ENCODE peak calls at places on chromosome X, in nine cellular contexts. One of them, this sample, is unnamed.
A peak's percentile ranks its signal among the peaks of the same experiment; 100 is the strongest.

GRCh38 chrX:101595739-101596419 is 21.9 kb downstream of the ARMCX6 start:
- DNase-seq in activated B cell treated with CpG ODN at 0.5 μM for 24 hours: no peak
- DNase-seq in fibroblast of the aortic adventitia: peak; percentile 82
- DNase-seq in kidney: no peak
- DNase-seq in foreskin keratinocyte: peak; percentile 13
- DNase-seq in heart right ventricle: no peak
- DNase-seq in lower leg skin: no peak
- DNase-seq in osteocyte: no peak
- DNase-seq in heart left ventricle: peak; percentile 21
- DNase-seq in this sample: no peak

GRCh38 chrX:16573781-16574180 is 76.2 kb upstream of the S100G start:
- DNase-seq in activated B cell treated with CpG ODN at 0.5 μM for 24 hours: no peak
- DNase-seq in fibroblast of the aortic adventitia: peak; percentile 78
- DNase-seq in kidney: no peak
- DNase-seq in foreskin keratinocyte: no peak
- DNase-seq in heart right ventricle: no peak
- DNase-seq in lower leg skin: no peak
- DNase-seq in osteocyte: no peak
- DNase-seq in heart left ventricle: no peak
- DNase-seq in this sample: no peak

GRCh38 chrX:123489011-123489410 is 243.8 kb downstream of the THOC2 start:
- DNase-seq in activated B cell treated with CpG ODN at 0.5 μM for 24 hours: no peak
- DNase-seq in fibroblast of the aortic adventitia: peak; percentile 6
- DNase-seq in kidney: no peak
- DNase-seq in foreskin keratinocyte: no peak
- DNase-seq in heart right ventricle: no peak
- DNase-seq in lower leg skin: no peak
- DNase-seq in osteocyte: no peak
- DNase-seq in heart left ventricle: no peak
- DNase-seq in this sample: no peak

GRCh38 chrX:103254921-103255455 is at the start of gene TCEAL8:
- DNase-seq in activated B cell treated with CpG ODN at 0.5 μM for 24 hours: peak; percentile 27
- DNase-seq in fibroblast of the aortic adventitia: peak; percentile 75
- DNase-seq in kidney: peak; percentile 91
- DNase-seq in foreskin keratinocyte: no peak
- DNase-seq in heart right ventricle: peak; percentile 72
- DNase-seq in lower leg skin: peak; percentile 94
- DNase-seq in osteocyte: no peak
- DNase-seq in heart left ventricle: peak; percentile 79
- DNase-seq in this sample: peak; percentile 45

GRCh38 chrX:22392176-22392814 is 119.6 kb downstream of the CBLL2 start:
- DNase-seq in activated B cell treated with CpG ODN at 0.5 μM for 24 hours: no peak
- DNase-seq in fibroblast of the aortic adventitia: no peak
- DNase-seq in kidney: no peak
- DNase-seq in foreskin keratinocyte: no peak
- DNase-seq in heart right ventricle: no peak
- DNase-seq in lower leg skin: no peak
- DNase-seq in osteocyte: no peak
- DNase-seq in heart left ventricle: no peak
- DNase-seq in this sample: no peak

GRCh38 chrX:17546356-17546755 is 171.4 kb downstream of the NHS start:
- DNase-seq in activated B cell treated with CpG ODN at 0.5 μM for 24 hours: no peak
- DNase-seq in fibroblast of the aortic adventitia: no peak
- DNase-seq in kidney: no peak
- DNase-seq in foreskin keratinocyte: no peak
- DNase-seq in heart right ventricle: no peak
- DNase-seq in lower leg skin: no peak
- DNase-seq in osteocyte: no peak
- DNase-seq in heart left ventricle: no peak
- DNase-seq in this sample: no peak

GRCh38 chrX:139844163-139844562 is 88.7 kb downstream of the ATP11C start:
- DNase-seq in activated B cell treated with CpG ODN at 0.5 μM for 24 hours: no peak
- DNase-seq in fibroblast of the aortic adventitia: no peak
- DNase-seq in kidney: no peak
- DNase-seq in foreskin keratinocyte: no peak
- DNase-seq in heart right ventricle: no peak
- DNase-seq in lower leg skin: no peak
- DNase-seq in osteocyte: no peak
- DNase-seq in heart left ventricle: no peak
- DNase-seq in this sample: no peak

GRCh38 chrX:68867458-68868166 is 38.8 kb downstream of the EFNB1 start:
- DNase-seq in activated B cell treated with CpG ODN at 0.5 μM for 24 hours: no peak
- DNase-seq in fibroblast of the aortic adventitia: no peak
- DNase-seq in kidney: no peak
- DNase-seq in foreskin keratinocyte: no peak
- DNase-seq in heart right ventricle: peak; percentile 21
- DNase-seq in lower leg skin: no peak
- DNase-seq in osteocyte: no peak
- DNase-seq in heart left ventricle: peak; percentile 23
- DNase-seq in this sample: no peak

GRCh38 chrX:32448320-32448719 is 763.0 kb downstream of the DMD start:
- DNase-seq in activated B cell treated with CpG ODN at 0.5 μM for 24 hours: no peak
- DNase-seq in fibroblast of the aortic adventitia: no peak
- DNase-seq in kidney: no peak
- DNase-seq in foreskin keratinocyte: no peak
- DNase-seq in heart right ventricle: no peak
- DNase-seq in lower leg skin: no peak
- DNase-seq in osteocyte: no peak
- DNase-seq in heart left ventricle: no peak
- DNase-seq in this sample: no peak

GRCh38 chrX:28649541-28649940 is 62.3 kb downstream of the IL1RAPL1 start:
- DNase-seq in activated B cell treated with CpG ODN at 0.5 μM for 24 hours: no peak
- DNase-seq in fibroblast of the aortic adventitia: peak; percentile 1
- DNase-seq in kidney: no peak
- DNase-seq in foreskin keratinocyte: no peak
- DNase-seq in heart right ventricle: no peak
- DNase-seq in lower leg skin: no peak
- DNase-seq in osteocyte: no peak
- DNase-seq in heart left ventricle: no peak
- DNase-seq in this sample: no peak

GRCh38 chrX:155028749-155029360 is 2.2 kb downstream of the FUNDC2 start:
- DNase-seq in activated B cell treated with CpG ODN at 0.5 μM for 24 hours: no peak
- DNase-seq in fibroblast of the aortic adventitia: peak; percentile 51
- DNase-seq in kidney: no peak
- DNase-seq in foreskin keratinocyte: peak; percentile 2
- DNase-seq in heart right ventricle: no peak
- DNase-seq in lower leg skin: no peak
- DNase-seq in osteocyte: no peak
- DNase-seq in heart left ventricle: no peak
- DNase-seq in this sample: no peak

GRCh38 chrX:128436397-128437103 is 384.3 kb upstream of the ACTRT1 start:
- DNase-seq in activated B cell treated with CpG ODN at 0.5 μM for 24 hours: no peak
- DNase-seq in fibroblast of the aortic adventitia: no peak
- DNase-seq in kidney: no peak
- DNase-seq in foreskin keratinocyte: no peak
- DNase-seq in heart right ventricle: no peak
- DNase-seq in lower leg skin: no peak
- DNase-seq in osteocyte: no peak
- DNase-seq in heart left ventricle: no peak
- DNase-seq in this sample: no peak

GRCh38 chrX:150489359-150490015 is 78.9 kb upstream of the MTM1 start:
- DNase-seq in activated B cell treated with CpG ODN at 0.5 μM for 24 hours: no peak
- DNase-seq in fibroblast of the aortic adventitia: no peak
- DNase-seq in kidney: no peak
- DNase-seq in foreskin keratinocyte: no peak
- DNase-seq in heart right ventricle: no peak
- DNase-seq in lower leg skin: no peak
- DNase-seq in osteocyte: no peak
- DNase-seq in heart left ventricle: no peak
- DNase-seq in this sample: no peak

GRCh38 chrX:16838202-16839066 is 31.7 kb downstream of the RBBP7 start:
- DNase-seq in activated B cell treated with CpG ODN at 0.5 μM for 24 hours: no peak
- DNase-seq in fibroblast of the aortic adventitia: peak; percentile 92
- DNase-seq in kidney: no peak
- DNase-seq in foreskin keratinocyte: no peak
- DNase-seq in heart right ventricle: peak; percentile 17
- DNase-seq in lower leg skin: no peak
- DNase-seq in osteocyte: no peak
- DNase-seq in heart left ventricle: peak; percentile 41
- DNase-seq in this sample: no peak

GRCh38 chrX:108732630-108733321 is 3.6 kb downstream of the IRS4 start:
- DNase-seq in activated B cell treated with CpG ODN at 0.5 μM for 24 hours: no peak
- DNase-seq in fibroblast of the aortic adventitia: no peak
- DNase-seq in kidney: peak; percentile 41
- DNase-seq in foreskin keratinocyte: no peak
- DNase-seq in heart right ventricle: no peak
- DNase-seq in lower leg skin: peak; percentile 81
- DNase-seq in osteocyte: no peak
- DNase-seq in heart left ventricle: no peak
- DNase-seq in this sample: no peak

GRCh38 chrX:47179221-47179927 is 14.3 kb upstream of the UBA1 start:
- DNase-seq in activated B cell treated with CpG ODN at 0.5 μM for 24 hours: no peak
- DNase-seq in fibroblast of the aortic adventitia: peak; percentile 23
- DNase-seq in kidney: peak; percentile 64
- DNase-seq in foreskin keratinocyte: no peak
- DNase-seq in heart right ventricle: peak; percentile 61
- DNase-seq in lower leg skin: no peak
- DNase-seq in osteocyte: no peak
- DNase-seq in heart left ventricle: peak; percentile 57
- DNase-seq in this sample: no peak

GRCh38 chrX:68183612-68184214 is 249.6 kb downstream of the OPHN1 start:
- DNase-seq in activated B cell treated with CpG ODN at 0.5 μM for 24 hours: no peak
- DNase-seq in fibroblast of the aortic adventitia: peak; percentile 43
- DNase-seq in kidney: no peak
- DNase-seq in foreskin keratinocyte: no peak
- DNase-seq in heart right ventricle: no peak
- DNase-seq in lower leg skin: no peak
- DNase-seq in osteocyte: no peak
- DNase-seq in heart left ventricle: no peak
- DNase-seq in this sample: no peak

GRCh38 chrX:41556958-41557357 is 109.8 kb downstream of the NYX start:
- DNase-seq in activated B cell treated with CpG ODN at 0.5 μM for 24 hours: no peak
- DNase-seq in fibroblast of the aortic adventitia: no peak
- DNase-seq in kidney: no peak
- DNase-seq in foreskin keratinocyte: no peak
- DNase-seq in heart right ventricle: no peak
- DNase-seq in lower leg skin: no peak
- DNase-seq in osteocyte: no peak
- DNase-seq in heart left ventricle: no peak
- DNase-seq in this sample: no peak

GRCh38 chrX:3697220-3697684 is 16.2 kb downstream of the PRKX start:
- DNase-seq in activated B cell treated with CpG ODN at 0.5 μM for 24 hours: no peak
- DNase-seq in fibroblast of the aortic adventitia: no peak
- DNase-seq in kidney: peak; percentile 83
- DNase-seq in foreskin keratinocyte: no peak
- DNase-seq in heart right ventricle: no peak
- DNase-seq in lower leg skin: no peak
- DNase-seq in osteocyte: no peak
- DNase-seq in heart left ventricle: no peak
- DNase-seq in this sample: no peak

DNA sequence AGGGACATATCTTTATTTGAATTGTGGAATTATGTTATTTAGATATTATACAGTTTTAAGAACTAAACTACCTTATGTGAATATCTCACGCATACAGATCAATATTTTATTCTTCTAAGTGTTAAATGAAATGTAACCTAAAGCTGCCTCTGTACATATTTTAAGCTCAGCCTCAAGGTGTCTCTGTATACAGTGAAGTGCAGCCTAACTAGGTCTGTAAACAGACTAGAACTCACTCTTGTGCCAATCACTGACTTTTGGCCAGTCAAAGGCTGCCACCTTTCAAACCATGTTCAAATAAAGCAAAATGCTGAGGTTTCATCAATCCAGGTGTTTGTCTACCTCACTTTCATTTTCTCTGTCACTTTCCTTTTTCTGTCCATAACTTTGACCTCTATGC is 1074.5 kb upstream of the PRKX start:
- DNase-seq in activated B cell treated with CpG ODN at 0.5 μM for 24 hours: no peak
- DNase-seq in fibroblast of the aortic adventitia: no peak
- DNase-seq in kidney: no peak
- DNase-seq in foreskin keratinocyte: no peak
- DNase-seq in heart right ventricle: no peak
- DNase-seq in lower leg skin: no peak
- DNase-seq in osteocyte: no peak
- DNase-seq in heart left ventricle: no peak
- DNase-seq in this sample: no peak
- TF ChIP-seq CTCF in activated B cell treated with CpG ODN at 0.5 μM for 24 hours: no peak
- TF ChIP-seq CTCF in fibroblast of the aortic adventitia: no peak
- TF ChIP-seq CTCF in kidney: no peak
- TF ChIP-seq CTCF in foreskin keratinocyte: no peak
- TF ChIP-seq CTCF in heart right ventricle: no peak
- TF ChIP-seq CTCF in lower leg skin: no peak
- TF ChIP-seq CTCF in osteocyte: no peak
- TF ChIP-seq CTCF in heart left ventricle: no peak
- TF ChIP-seq CTCF in this sample: no peak

GRCh38 chrX:20253232-20253543 is 13.5 kb downstream of the RPS6KA3 start:
- DNase-seq in activated B cell treated with CpG ODN at 0.5 μM for 24 hours: no peak
- DNase-seq in fibroblast of the aortic adventitia: no peak
- DNase-seq in kidney: no peak
- DNase-seq in foreskin keratinocyte: no peak
- DNase-seq in heart right ventricle: no peak
- DNase-seq in lower leg skin: no peak
- DNase-seq in osteocyte: no peak
- DNase-seq in heart left ventricle: no peak
- DNase-seq in this sample: no peak
- TF ChIP-seq CTCF in activated B cell treated with CpG ODN at 0.5 μM for 24 hours: no peak
- TF ChIP-seq CTCF in fibroblast of the aortic adventitia: no peak
- TF ChIP-seq CTCF in kidney: no peak
- TF ChIP-seq CTCF in foreskin keratinocyte: no peak
- TF ChIP-seq CTCF in heart right ventricle: no peak
- TF ChIP-seq CTCF in lower leg skin: no peak
- TF ChIP-seq CTCF in osteocyte: no peak
- TF ChIP-seq CTCF in heart left ventricle: peak; percentile 0
- TF ChIP-seq CTCF in this sample: no peak

DNA sequence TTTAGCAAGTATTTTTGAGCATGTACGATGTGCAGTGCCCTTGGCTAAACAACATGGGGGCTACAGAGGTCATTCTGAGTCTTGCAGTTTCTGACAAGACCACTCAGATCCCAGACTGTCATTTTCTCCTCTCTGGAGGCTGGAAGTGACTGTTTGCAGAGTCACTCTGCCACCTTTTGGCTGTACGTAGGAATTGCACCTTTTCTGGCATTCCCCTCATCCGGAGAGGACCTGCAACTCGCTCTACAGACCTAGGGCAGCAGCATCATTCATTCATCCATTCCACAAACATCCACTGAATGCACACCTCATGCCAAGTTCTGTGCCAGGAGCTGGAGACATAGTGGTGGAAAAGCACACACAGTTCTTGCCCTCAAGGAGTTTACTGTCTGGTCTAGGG is 160.4 kb upstream of the GPR101 start:
- DNase-seq in activated B cell treated with CpG ODN at 0.5 μM for 24 hours: no peak
- DNase-seq in fibroblast of the aortic adventitia: peak; percentile 39
- DNase-seq in kidney: no peak
- DNase-seq in foreskin keratinocyte: no peak
- DNase-seq in heart right ventricle: no peak
- DNase-seq in lower leg skin: no peak
- DNase-seq in osteocyte: no peak
- DNase-seq in heart left ventricle: no peak
- DNase-seq in this sample: no peak
- TF ChIP-seq CTCF in activated B cell treated with CpG ODN at 0.5 μM for 24 hours: no peak
- TF ChIP-seq CTCF in fibroblast of the aortic adventitia: peak; percentile 68
- TF ChIP-seq CTCF in kidney: peak; percentile 22
- TF ChIP-seq CTCF in foreskin keratinocyte: peak; percentile 45
- TF ChIP-seq CTCF in heart right ventricle: peak; percentile 43
- TF ChIP-seq CTCF in lower leg skin: no peak
- TF ChIP-seq CTCF in osteocyte: peak; percentile 44
- TF ChIP-seq CTCF in heart left ventricle: peak; percentile 15
- TF ChIP-seq CTCF in this sample: no peak

DNA sequence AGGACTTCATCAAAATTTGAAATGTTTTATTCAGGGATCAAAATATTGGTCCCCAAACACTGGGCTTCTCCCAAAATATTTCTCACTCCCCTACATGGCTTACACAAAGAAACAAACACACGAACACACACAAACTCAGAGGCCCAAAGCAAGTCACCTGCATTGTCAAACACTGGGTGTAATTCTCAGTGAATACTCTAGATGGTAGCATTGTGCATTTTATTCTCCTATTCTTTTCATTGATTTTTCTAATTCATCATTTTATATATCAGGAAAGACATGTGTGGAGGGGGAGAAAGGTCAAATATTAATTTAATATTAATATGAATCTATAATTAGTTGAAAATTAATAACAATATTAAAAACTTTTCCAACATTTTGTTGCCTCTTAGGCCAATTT is 72.3 kb upstream of the TNMD start:
- DNase-seq in activated B cell treated with CpG ODN at 0.5 μM for 24 hours: no peak
- DNase-seq in fibroblast of the aortic adventitia: peak; percentile 19
- DNase-seq in kidney: no peak
- DNase-seq in foreskin keratinocyte: no peak
- DNase-seq in heart right ventricle: no peak
- DNase-seq in lower leg skin: no peak
- DNase-seq in osteocyte: no peak
- DNase-seq in heart left ventricle: no peak
- DNase-seq in this sample: no peak
- TF ChIP-seq CTCF in activated B cell treated with CpG ODN at 0.5 μM for 24 hours: no peak
- TF ChIP-seq CTCF in fibroblast of the aortic adventitia: peak; percentile 66
- TF ChIP-seq CTCF in kidney: peak; percentile 52
- TF ChIP-seq CTCF in foreskin keratinocyte: peak; percentile 55
- TF ChIP-seq CTCF in heart right ventricle: peak; percentile 54
- TF ChIP-seq CTCF in lower leg skin: no peak
- TF ChIP-seq CTCF in osteocyte: peak; percentile 67
- TF ChIP-seq CTCF in heart left ventricle: peak; percentile 51
- TF ChIP-seq CTCF in this sample: peak; percentile 13